ENCODE peak calls at places on chromosomes 7 and 10, in six cellular contexts. X is GM12878, R is cardiac muscle cell, D is lower lobe of right lung, P is thyroid gland, W is DND-41. A is an unnamed sample.

GRCh38 chr10:101816375-101816773 is 1.9 kb downstream of the OGA start:
- DNase-seq in P (no peak), X (no peak), W (no peak), R (no peak), D (no peak), A (no peak)

GRCh38 chr7:36021367-36021766 is 131.7 kb upstream of the EEPD1 start:
- DNase-seq in D (no peak), P (no peak), X (no peak), W (peak; percentile 9), R (no peak), A (peak; percentile 48)

GRCh38 chr10:101441539-101442455 is 87.8 kb downstream of the BTRC start:
- DNase-seq in R (peak; percentile 78), X (no peak), D (no peak), P (no peak), W (peak; percentile 48), A (peak; percentile 63)

GRCh38 chr10:13741438-13741837 is 154.7 kb downstream of the PRPF18 start:
- DNase-seq in W (no peak), P (no peak), R (no peak), X (no peak), D (no peak), A (no peak)

GRCh38 chr10:125012851-125013528 is 71.1 kb downstream of the ZRANB1 start:
- DNase-seq in W (no peak), X (no peak), R (no peak), P (no peak), D (peak; percentile 19), A (no peak)

GRCh38 chr7:13092708-13093005 is 405.2 kb downstream of the ARL4A start:
- DNase-seq in R (no peak), P (no peak), W (no peak), D (no peak), X (no peak), A (no peak)

GRCh38 chr7:23490357-23491131 is 20.3 kb upstream of the IGF2BP3 start:
- DNase-seq in R (no peak), P (peak; percentile 39), X (no peak), D (peak; percentile 56), W (no peak), A (peak; percentile 82)

GRCh38 chr10:132443998-132444876 is 47.2 kb downstream of the PWWP2B start:
- DNase-seq in P (no peak), D (no peak), R (peak; percentile 38), X (no peak), W (peak; percentile 72), A (no peak)

GRCh38 chr10:110512461-110513187 is 14.9 kb downstream of the DUSP5 start:
- DNase-seq in X (no peak), R (no peak), W (no peak), D (no peak), P (no peak), A (no peak)

GRCh38 chr7:45692031-45692430 is 117.9 kb downstream of the ADCY1 start:
- DNase-seq in R (no peak), X (no peak), W (no peak), P (no peak), D (no peak), A (no peak)

GRCh38 chr7:8115547-8116402 is 146.2 kb downstream of the ICA1 start:
- DNase-seq in W (peak; percentile 41), P (no peak), R (no peak), X (peak; percentile 98), D (no peak), A (peak; percentile 62)
- H3K4me1 ChIP-seq in W (peaks cover 28% of the 10 kb centered on the region), P (no peaks in the 10 kb centered on the region), R (no peaks in the 10 kb centered on the region), X (peaks cover 43% of the 10 kb centered on the region), D (no peaks in the 10 kb centered on the region), A (peaks cover 13% of the 10 kb centered on the region)

GRCh38 chr10:86775056-86775858 is 18.8 kb downstream of the BMPR1A start:
- DNase-seq in P (no peak), X (peak; percentile 55), W (no peak), D (no peak), R (no peak), A (no peak)

GRCh38 chr10:86769991-86770390 is 13.6 kb downstream of the BMPR1A start:
- DNase-seq in D (no peak), R (no peak), P (no peak), X (no peak), W (no peak), A (no peak)

GRCh38 chr10:86768431-86768830 is 12.0 kb downstream of the BMPR1A start:
- DNase-seq in W (no peak), X (no peak), D (no peak), P (no peak), R (no peak), A (no peak)

GRCh38 chr10:86773486-86773885 is 17.1 kb downstream of the BMPR1A start:
- DNase-seq in X (no peak), R (no peak), P (no peak), D (no peak), W (no peak), A (no peak)

GRCh38 chr10:86770412-86770960 is 14.1 kb downstream of the BMPR1A start:
- DNase-seq in X (no peak), D (no peak), R (no peak), W (no peak), P (no peak), A (no peak)
- H3K27me3 ChIP-seq in X (no peaks in the 10 kb centered on the region), D (no peaks in the 10 kb centered on the region), R (no peaks in the 10 kb centered on the region), W (no peaks in the 10 kb centered on the region), P (no peaks in the 10 kb centered on the region), A (no peaks in the 10 kb centered on the region)

GRCh38 chr7:51288896-51289607 is 27.6 kb downstream of the COBL start:
- DNase-seq in X (no peak), W (no peak), D (no peak), P (no peak), R (no peak), A (no peak)

GRCh38 chr7:51292596-51292995 is 24.0 kb downstream of the COBL start:
- DNase-seq in P (no peak), R (no peak), W (no peak), X (no peak), D (no peak), A (no peak)

GRCh38 chr7:51289608-51290370 is 26.8 kb downstream of the COBL start:
- DNase-seq in X (no peak), D (no peak), P (no peak), R (no peak), W (no peak), A (no peak)

GRCh38 chr7:51286392-51286791 is 30.2 kb downstream of the COBL start:
- DNase-seq in X (no peak), R (no peak), P (no peak), D (no peak), W (no peak), A (no peak)

DNA sequence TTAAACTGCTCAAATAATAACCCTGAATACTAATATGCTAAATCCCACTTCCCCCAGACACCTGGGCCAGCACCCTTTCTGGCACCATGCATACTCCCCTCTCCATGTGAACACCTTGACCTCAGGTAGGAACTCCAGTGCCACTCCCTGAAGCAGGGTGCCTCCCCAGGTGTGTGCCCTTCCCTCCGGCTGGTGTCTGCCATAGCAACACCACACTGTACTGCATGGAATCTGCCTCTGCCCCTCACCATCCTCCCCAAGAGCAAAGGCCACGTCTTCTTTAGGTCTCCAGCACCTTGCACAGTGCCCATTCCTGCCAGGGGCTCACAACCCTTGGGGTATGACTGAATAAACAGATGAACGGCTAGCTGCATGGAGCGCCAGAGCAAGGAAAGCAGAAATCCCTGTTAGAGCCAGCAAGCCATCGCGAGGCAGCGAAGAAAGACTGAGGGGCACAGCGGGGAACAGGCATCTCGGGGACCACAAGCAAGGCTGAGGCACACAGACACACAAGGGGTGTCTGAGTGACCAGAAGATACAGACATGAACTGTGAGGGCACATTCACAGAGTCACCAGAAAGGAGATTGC is 25.8 kb downstream of the COBL start:
- DNase-seq in D (no peak), R (no peak), P (peak; percentile 68), X (no peak), W (no peak), A (no peak)
- H3K4me1 ChIP-seq in D (peaks cover 6% of the 10 kb centered on the region), R (peaks cover 11% of the 10 kb centered on the region), P (peaks cover 28% of the 10 kb centered on the region), X (no peaks in the 10 kb centered on the region), W (no peaks in the 10 kb centered on the region), A (no peaks in the 10 kb centered on the region)

GRCh38 chr7:154347867-154348266 is 295.7 kb downstream of the DPP6 start:
- DNase-seq in R (no peak), D (no peak), W (no peak), X (no peak), P (no peak), A (no peak)

GRCh38 chr7:154342971-154343633 is 290.9 kb downstream of the DPP6 start:
- DNase-seq in W (no peak), X (no peak), P (no peak), R (no peak), D (no peak), A (no peak)

GRCh38 chr7:154345093-154345492 is 292.9 kb downstream of the DPP6 start:
- DNase-seq in X (no peak), W (no peak), R (no peak), P (no peak), D (no peak), A (no peak)

GRCh38 chr7:154339169-154339568 is 287.0 kb downstream of the DPP6 start:
- DNase-seq in X (no peak), R (no peak), W (no peak), P (no peak), D (no peak), A (no peak)

DNA sequence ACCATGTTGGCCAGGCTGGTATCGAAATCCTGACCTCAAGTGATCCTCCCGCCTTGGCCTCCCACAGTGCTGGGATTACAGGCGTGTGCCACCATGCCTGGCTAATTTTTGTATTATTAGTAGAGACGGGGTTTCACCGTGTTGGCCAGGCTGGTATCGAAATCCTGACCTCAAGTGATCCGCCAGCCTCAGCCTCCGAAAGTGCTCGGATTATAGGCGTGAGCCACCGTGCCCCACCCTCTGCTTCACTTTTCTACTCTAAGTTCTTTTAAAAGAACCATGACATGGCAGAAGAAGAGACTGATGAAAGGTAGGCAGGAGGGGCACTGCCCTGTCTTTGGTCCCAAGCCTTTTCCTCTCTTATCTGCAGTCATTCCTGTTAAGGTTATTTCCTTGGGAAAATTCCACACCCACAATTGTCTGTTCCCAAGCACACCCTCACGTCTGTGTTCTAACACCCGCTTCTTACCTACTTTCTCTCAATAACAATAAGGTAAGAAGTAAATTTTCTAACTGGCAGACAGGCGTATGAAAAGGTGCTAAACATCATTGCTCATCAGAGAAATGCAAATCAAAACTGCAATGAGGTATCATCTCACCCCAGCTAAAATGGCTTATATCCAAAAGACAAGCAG is 291.7 kb downstream of the DPP6 start:
- DNase-seq in P (no peak), D (no peak), R (no peak), X (no peak), W (no peak), A (no peak)
- H3K27me3 ChIP-seq in P (no peaks in the 10 kb centered on the region), D (no peaks in the 10 kb centered on the region), R (no peaks in the 10 kb centered on the region), X (no peaks in the 10 kb centered on the region), W (no peaks in the 10 kb centered on the region), A (no peaks in the 10 kb centered on the region)

GRCh38 chr7:29352041-29352440 is 157.5 kb downstream of the CHN2 start:
- DNase-seq in X (no peak), D (no peak), R (no peak), P (no peak), W (no peak), A (no peak)

GRCh38 chr7:29345590-29345989 is 151.0 kb downstream of the CHN2 start:
- DNase-seq in D (peak; percentile 51), W (peak; percentile 21), R (peak; percentile 63), P (peak; percentile 43), X (no peak), A (peak; percentile 82)

GRCh38 chr7:29350351-29350750 is 155.8 kb downstream of the CHN2 start:
- DNase-seq in D (no peak), W (no peak), R (no peak), X (no peak), P (no peak), A (no peak)

GRCh38 chr7:29346574-29346973 is 152.0 kb downstream of the CHN2 start:
- DNase-seq in W (no peak), R (no peak), X (no peak), D (no peak), P (peak; percentile 53), A (no peak)

GRCh38 chr7:29349362-29349761 is 154.8 kb downstream of the CHN2 start:
- DNase-seq in P (no peak), R (no peak), X (no peak), W (no peak), D (no peak), A (no peak)
- H3K4me1 ChIP-seq in P (peaks cover 33% of the 10 kb centered on the region), R (no peaks in the 10 kb centered on the region), X (no peaks in the 10 kb centered on the region), W (peaks cover under 1% of the 10 kb centered on the region), D (no peaks in the 10 kb centered on the region), A (peaks cover 42% of the 10 kb centered on the region)